ENCODE peak calls at places on chromosomes 5 and 9, in four cellular contexts. One of them, this sample, is unnamed.

GRCh38 chr9:107358867-107359440 is 75.9 kb downstream of the RAD23B start:
- DNase-seq in IMR-90: no peak
- DNase-seq in K562: no peak
- DNase-seq in endothelial cell of umbilical vein: no peak
- DNase-seq in this sample: no peak

GRCh38 chr5:95087819-95088317 is 197.0 kb downstream of the MCTP1 start:
- DNase-seq in IMR-90: no peak
- DNase-seq in K562: no peak
- DNase-seq in endothelial cell of umbilical vein: no peak
- DNase-seq in this sample: peak; percentile 85

GRCh38 chr9:101536351-101536750 is 2.7 kb downstream of the RNF20 start:
- DNase-seq in IMR-90: peak; percentile 48
- DNase-seq in K562: no peak
- DNase-seq in endothelial cell of umbilical vein: no peak
- DNase-seq in this sample: no peak

GRCh38 chr5:72956324-72957140 is 691 bp downstream of the FCHO2 start:
- DNase-seq in IMR-90: peak; percentile 56
- DNase-seq in K562: peak; percentile 76
- DNase-seq in endothelial cell of umbilical vein: peak; percentile 70
- DNase-seq in this sample: no peak

GRCh38 chr5:157670662-157671591 is at the start of gene C5orf52:
- DNase-seq in IMR-90: peak; percentile 14
- DNase-seq in K562: no peak
- DNase-seq in endothelial cell of umbilical vein: peak; percentile 54
- DNase-seq in this sample: peak; percentile 23

GRCh38 chr5:153753645-153754432 is 263.4 kb downstream of the GRIA1 start:
- DNase-seq in IMR-90: no peak
- DNase-seq in K562: no peak
- DNase-seq in endothelial cell of umbilical vein: no peak
- DNase-seq in this sample: no peak

GRCh38 chr5:121257621-121258020 is 594.1 kb upstream of the FTMT start:
- DNase-seq in IMR-90: no peak
- DNase-seq in K562: no peak
- DNase-seq in endothelial cell of umbilical vein: no peak
- DNase-seq in this sample: no peak

GRCh38 chr5:173395257-173395932 is 67.2 kb upstream of the STC2 start:
- DNase-seq in IMR-90: peak; percentile 85
- DNase-seq in K562: peak; percentile 16
- DNase-seq in endothelial cell of umbilical vein: no peak
- DNase-seq in this sample: no peak

GRCh38 chr5:150656191-150657132 is 4.6 kb upstream of the MYOZ3 start:
- DNase-seq in IMR-90: no peak
- DNase-seq in K562: peak; percentile 88
- DNase-seq in endothelial cell of umbilical vein: peak; percentile 46
- DNase-seq in this sample: peak; percentile 11

GRCh38 chr5:179258001-179258921 is 87.0 kb downstream of the ADAMTS2 start:
- DNase-seq in IMR-90: no peak
- DNase-seq in K562: no peak
- DNase-seq in endothelial cell of umbilical vein: no peak
- DNase-seq in this sample: no peak

GRCh38 chr5:95841914-95842812 is 19.6 kb upstream of the GLRX start:
- DNase-seq in IMR-90: peak; percentile 71
- DNase-seq in K562: no peak
- DNase-seq in endothelial cell of umbilical vein: no peak
- DNase-seq in this sample: no peak

DNA sequence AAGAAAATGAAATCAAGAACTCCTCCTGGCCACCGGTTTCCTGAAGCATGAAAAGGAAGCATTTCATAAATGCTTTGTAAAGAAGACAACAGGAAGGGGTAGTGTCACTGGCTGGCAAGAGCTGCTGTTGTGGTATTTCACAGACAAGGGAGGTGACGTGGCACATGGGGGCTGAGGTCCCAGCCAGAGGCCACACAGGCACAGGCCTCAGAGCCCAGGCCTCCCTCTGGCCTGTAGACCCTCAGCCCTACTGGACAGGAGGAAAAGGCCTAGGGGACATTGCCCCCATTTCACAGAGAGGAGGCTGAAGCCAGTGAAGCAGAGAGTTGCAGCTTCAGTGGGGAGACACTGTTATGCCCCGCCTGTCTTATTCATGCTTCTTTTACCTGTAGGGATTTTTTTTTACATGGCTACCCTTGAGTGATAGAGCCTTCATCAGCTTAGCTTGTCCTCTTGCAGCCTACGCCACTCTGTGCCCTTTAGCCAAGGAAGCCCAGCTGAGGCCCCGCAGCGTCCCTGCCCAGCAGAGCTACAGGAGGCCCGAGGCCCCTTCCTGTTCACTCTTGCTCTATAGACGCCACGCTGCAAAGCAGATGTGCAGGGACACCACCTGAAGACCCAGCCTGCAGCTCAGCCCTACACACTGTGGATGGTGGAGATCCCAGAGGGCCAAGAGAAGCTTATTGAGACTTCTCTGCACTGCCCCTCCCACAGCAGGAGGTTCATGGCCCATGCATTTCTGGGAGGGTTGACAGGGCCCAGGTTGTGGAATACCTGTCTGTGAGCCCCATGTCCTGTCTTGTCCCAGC is 33.8 kb downstream of the IRF1 start:
- DNase-seq in IMR-90: no peak
- DNase-seq in K562: no peak
- DNase-seq in endothelial cell of umbilical vein: peak; percentile 78
- DNase-seq in this sample: peak; percentile 73
- TF ChIP-seq FOS in IMR-90: no peak
- TF ChIP-seq FOS in K562: no peak
- TF ChIP-seq FOS in endothelial cell of umbilical vein: no peak
- TF ChIP-seq FOS in this sample: no peak

DNA sequence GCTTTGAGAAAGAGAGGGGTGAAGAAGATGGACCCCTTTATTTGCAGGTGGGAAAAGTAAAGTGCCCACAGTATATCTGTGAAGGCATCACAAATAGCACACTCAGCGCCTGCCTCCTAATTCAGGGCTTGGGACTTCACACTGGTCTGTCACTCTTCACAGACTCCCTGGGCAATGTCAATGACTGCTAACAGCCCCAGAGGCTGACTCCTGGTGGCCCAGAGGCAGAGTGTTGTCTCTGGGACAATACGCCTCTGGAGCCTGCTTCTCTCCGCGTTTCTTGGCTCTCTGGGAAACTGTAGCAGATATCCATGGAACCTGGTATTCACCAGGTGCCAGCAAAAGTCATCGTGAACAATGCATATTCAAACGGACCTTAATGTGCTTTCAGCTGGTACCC is 198.3 kb upstream of the EFNA5 start:
- DNase-seq in IMR-90: no peak
- DNase-seq in K562: no peak
- DNase-seq in endothelial cell of umbilical vein: no peak
- DNase-seq in this sample: no peak
- TF ChIP-seq FOS in IMR-90: no peak
- TF ChIP-seq FOS in K562: no peak
- TF ChIP-seq FOS in endothelial cell of umbilical vein: no peak
- TF ChIP-seq FOS in this sample: no peak

GRCh38 chr9:124645274-124645673 is 125.8 kb downstream of the NR6A1 start:
- DNase-seq in IMR-90: no peak
- DNase-seq in K562: no peak
- DNase-seq in endothelial cell of umbilical vein: no peak
- DNase-seq in this sample: no peak
- TF ChIP-seq FOS in IMR-90: no peak
- TF ChIP-seq FOS in K562: no peak
- TF ChIP-seq FOS in endothelial cell of umbilical vein: no peak
- TF ChIP-seq FOS in this sample: no peak

DNA sequence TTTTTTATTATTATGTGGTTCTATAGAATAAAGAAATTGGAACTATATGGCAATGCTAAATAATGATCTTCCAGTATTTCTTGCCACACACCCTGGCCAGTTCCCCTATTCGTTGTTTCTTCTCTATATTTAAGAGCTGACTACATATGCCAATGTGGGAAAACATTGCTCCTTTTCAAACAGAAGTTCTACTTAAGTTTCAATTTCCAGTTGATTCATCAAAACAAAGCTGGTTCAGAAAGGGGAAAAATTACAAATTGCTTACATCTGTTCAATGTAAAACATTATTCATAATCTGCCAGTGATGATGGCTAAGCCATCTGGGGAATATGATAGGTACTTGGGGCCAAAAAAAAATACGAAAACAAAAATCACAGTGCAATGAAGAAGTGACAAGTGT is 76.9 kb downstream of the ST8SIA4 start:
- DNase-seq in IMR-90: no peak
- DNase-seq in K562: no peak
- DNase-seq in endothelial cell of umbilical vein: no peak
- DNase-seq in this sample: peak; percentile 69
- TF ChIP-seq FOS in IMR-90: no peak
- TF ChIP-seq FOS in K562: no peak
- TF ChIP-seq FOS in endothelial cell of umbilical vein: no peak
- TF ChIP-seq FOS in this sample: no peak

GRCh38 chr5:82106207-82106606 is 134.4 kb downstream of the ATG10 start:
- DNase-seq in IMR-90: peak; percentile 32
- DNase-seq in K562: no peak
- DNase-seq in endothelial cell of umbilical vein: no peak
- DNase-seq in this sample: no peak

GRCh38 chr5:82107277-82107676 is 135.5 kb downstream of the ATG10 start:
- DNase-seq in IMR-90: peak; percentile 19
- DNase-seq in K562: peak; percentile 21
- DNase-seq in endothelial cell of umbilical vein: peak; percentile 32
- DNase-seq in this sample: no peak

GRCh38 chr5:82104872-82105271 is 133.0 kb downstream of the ATG10 start:
- DNase-seq in IMR-90: no peak
- DNase-seq in K562: no peak
- DNase-seq in endothelial cell of umbilical vein: no peak
- DNase-seq in this sample: no peak

GRCh38 chr5:82105457-82105856 is 133.6 kb downstream of the ATG10 start:
- DNase-seq in IMR-90: peak; percentile 20
- DNase-seq in K562: no peak
- DNase-seq in endothelial cell of umbilical vein: no peak
- DNase-seq in this sample: no peak

DNA sequence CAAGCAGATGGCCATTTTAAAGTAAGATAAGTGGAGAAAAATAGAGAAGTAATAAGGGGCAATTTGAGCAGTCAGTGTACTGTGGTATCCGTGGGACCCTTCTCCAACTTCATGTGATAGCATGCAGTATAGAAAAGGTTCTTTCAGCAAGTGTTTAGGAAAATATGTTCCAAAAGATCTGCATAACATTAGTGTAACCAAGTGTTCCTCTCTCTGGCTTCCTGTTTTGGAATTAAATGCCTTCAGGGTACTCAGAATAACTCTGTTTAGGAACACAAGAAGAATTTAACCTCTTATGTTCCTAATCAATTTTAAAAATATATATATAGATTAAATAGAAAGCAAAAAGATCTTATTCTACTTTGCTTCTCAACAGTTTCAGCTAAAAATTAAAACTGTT is 135.0 kb downstream of the ATG10 start:
- DNase-seq in IMR-90: no peak
- DNase-seq in K562: no peak
- DNase-seq in endothelial cell of umbilical vein: peak; percentile 33
- DNase-seq in this sample: no peak
- TF ChIP-seq FOS in IMR-90: no peak
- TF ChIP-seq FOS in K562: no peak
- TF ChIP-seq FOS in endothelial cell of umbilical vein: no peak
- TF ChIP-seq FOS in this sample: no peak

GRCh38 chr5:123289210-123289609 is 134.0 kb downstream of the CEP120 start:
- DNase-seq in IMR-90: no peak
- DNase-seq in K562: no peak
- DNase-seq in endothelial cell of umbilical vein: no peak
- DNase-seq in this sample: no peak

GRCh38 chr5:123287881-123288280 is 135.3 kb downstream of the CEP120 start:
- DNase-seq in IMR-90: no peak
- DNase-seq in K562: no peak
- DNase-seq in endothelial cell of umbilical vein: no peak
- DNase-seq in this sample: no peak

GRCh38 chr5:123283031-123283430 is 140.2 kb downstream of the CEP120 start:
- DNase-seq in IMR-90: no peak
- DNase-seq in K562: no peak
- DNase-seq in endothelial cell of umbilical vein: no peak
- DNase-seq in this sample: no peak

GRCh38 chr5:123283537-123283936 is 139.7 kb downstream of the CEP120 start:
- DNase-seq in IMR-90: no peak
- DNase-seq in K562: no peak
- DNase-seq in endothelial cell of umbilical vein: no peak
- DNase-seq in this sample: no peak

GRCh38 chr5:123285122-123286011 is 137.8 kb downstream of the CEP120 start:
- DNase-seq in IMR-90: peak; percentile 61
- DNase-seq in K562: no peak
- DNase-seq in endothelial cell of umbilical vein: peak; percentile 4
- DNase-seq in this sample: no peak
- TF ChIP-seq FOS in IMR-90: no peak
- TF ChIP-seq FOS in K562: no peak
- TF ChIP-seq FOS in endothelial cell of umbilical vein: no peak
- TF ChIP-seq FOS in this sample: no peak

GRCh38 chr9:68552700-68553099 is 12.0 kb upstream of the TMEM252 start:
- DNase-seq in IMR-90: peak; percentile 93
- DNase-seq in K562: no peak
- DNase-seq in endothelial cell of umbilical vein: no peak
- DNase-seq in this sample: no peak
- TF ChIP-seq FOS in IMR-90: peak; percentile 80
- TF ChIP-seq FOS in K562: no peak
- TF ChIP-seq FOS in endothelial cell of umbilical vein: no peak
- TF ChIP-seq FOS in this sample: no peak

This sample was measured in GM12878.